ENCODE peak calls at places on chromosomes 13 and 19, in eight cellular contexts. I, E, D, C, M, V, Q and Y are unnamed samples.

GRCh38 chr13:37058801-37059135 is 720 bp downstream of the SUPT20H start:
- DNase-seq in Q (peak; percentile 35), D (no peak), M (no peak), I (peak; percentile 33), V (peak; percentile 30), E (no peak), C (peak; percentile 32), Y (no peak)

GRCh38 chr13:113584205-113584869 is at the start of gene TFDP1:
- DNase-seq in C (peak; percentile 87), E (peak; percentile 90), D (no peak), V (peak; percentile 41), Q (peak; percentile 93), I (peak; percentile 87), M (no peak), Y (peak; percentile 79)

GRCh38 chr19:48513289-48514122 is 1.9 kb upstream of the LMTK3 start:
- DNase-seq in D (no peak), Q (peak; percentile 81), V (peak; percentile 70), C (peak; percentile 81), I (peak; percentile 72), M (no peak), E (peak; percentile 82), Y (peak; percentile 64)

GRCh38 chr19:45477713-45478453 is 10.1 kb downstream of the FOSB start:
- DNase-seq in C (no peak), D (no peak), Q (no peak), V (peak; percentile 33), E (no peak), M (no peak), I (no peak), Y (no peak)

GRCh38 chr19:33147538-33147937 is 15.6 kb downstream of the WDR88 start:
- DNase-seq in M (no peak), V (no peak), Q (no peak), D (no peak), I (no peak), C (no peak), E (no peak), Y (no peak)

GRCh38 chr19:17538684-17539287 is 16.7 kb upstream of the COLGALT1 start:
- DNase-seq in D (no peak), E (no peak), I (no peak), C (no peak), V (no peak), M (no peak), Q (no peak), Y (no peak)

GRCh38 chr13:27018230-27018875 is 153.3 kb downstream of the USP12 start:
- DNase-seq in E (no peak), V (no peak), D (no peak), C (no peak), M (no peak), Q (no peak), I (no peak), Y (no peak)

GRCh38 chr19:18233224-18233825 is 7.1 kb upstream of the PDE4C start:
- DNase-seq in V (peak; percentile 35), I (peak; percentile 96), M (no peak), Q (peak; percentile 56), D (no peak), C (peak; percentile 80), E (peak; percentile 82), Y (peak; percentile 39)

GRCh38 chr19:35468637-35469036 is 20.6 kb downstream of the FFAR2 start:
- DNase-seq in E (peak; percentile 74), D (peak; percentile 34), V (peak; percentile 56), C (peak; percentile 24), M (no peak), I (peak; percentile 28), Q (peak; percentile 73), Y (no peak)

GRCh38 chr19:3142292-3142670 is 6.4 kb downstream of the GNA15 start:
- DNase-seq in V (no peak), I (no peak), C (no peak), D (no peak), E (no peak), M (no peak), Q (no peak), Y (peak; percentile 87)

GRCh38 chr13:114135731-114136171 is 3.3 kb upstream of the RASA3 start:
- DNase-seq in Q (no peak), V (no peak), C (no peak), E (peak; percentile 36), I (no peak), D (no peak), M (no peak), Y (no peak)

GRCh38 chr19:30883071-30883470 is 466.2 kb downstream of the TSHZ3 start:
- DNase-seq in E (no peak), D (no peak), I (no peak), M (no peak), Q (no peak), C (no peak), V (no peak), Y (no peak)

GRCh38 chr13:105972811-105973590 is 562.5 kb downstream of the EFNB2 start:
- DNase-seq in Q (no peak), E (no peak), C (no peak), V (no peak), D (no peak), I (no peak), M (no peak), Y (no peak)

GRCh38 chr19:42276284-42276683 is 7.2 kb downstream of the CIC start:
- DNase-seq in C (no peak), E (no peak), M (no peak), V (no peak), Q (no peak), I (no peak), D (no peak), Y (no peak)

GRCh38 chr19:6519289-6519688 is 11.5 kb upstream of the TNFSF9 start:
- DNase-seq in V (no peak), C (no peak), E (no peak), I (no peak), D (no peak), Q (no peak), M (peak; percentile 52), Y (peak; percentile 61)

GRCh38 chr13:93951153-93951552 is 528.3 kb downstream of the DCT start:
- DNase-seq in I (no peak), C (no peak), E (no peak), Q (no peak), M (no peak), V (no peak), D (no peak), Y (peak; percentile 26)

GRCh38 chr13:45258339-45258685 is 57.5 kb upstream of the KCTD4 start:
- DNase-seq in E (no peak), Q (no peak), V (no peak), M (no peak), C (no peak), D (no peak), I (no peak), Y (no peak)

GRCh38 chr13:98206946-98207345 is 29.9 kb upstream of the RNF113B start:
- DNase-seq in C (no peak), Q (no peak), D (no peak), I (no peak), V (no peak), E (no peak), M (peak; percentile 93), Y (peak; percentile 99)

GRCh38 chr19:40542197-40542859 is 34.3 kb upstream of the SHKBP1 start:
- DNase-seq in I (no peak), V (no peak), E (peak; percentile 80), D (no peak), Q (peak; percentile 98), M (no peak), C (no peak), Y (peak; percentile 60)

GRCh38 chr19:10797541-10798256 is 38.3 kb downstream of the TMED1 start:
- DNase-seq in D (peak; percentile 62), E (no peak), I (no peak), C (no peak), V (peak; percentile 62), M (no peak), Q (no peak), Y (no peak)

GRCh38 chr13:95404141-95404882 is 103.1 kb upstream of the ABCC4 start:
- DNase-seq in C (peak; percentile 83), Q (peak; percentile 83), V (peak; percentile 65), M (peak; percentile 28), I (peak; percentile 85), D (peak; percentile 44), E (peak; percentile 88), Y (peak; percentile 73)

GRCh38 chr19:9009935-9010651 is at the start of gene MUC16:
- DNase-seq in Q (no peak), I (no peak), D (no peak), C (no peak), M (no peak), V (no peak), E (no peak), Y (no peak)

GRCh38 chr13:98842074-98842473 is 89.6 kb upstream of the SLC15A1 start:
- DNase-seq in M (no peak), E (no peak), Q (no peak), C (no peak), V (no peak), I (no peak), D (no peak), Y (no peak)

GRCh38 chr19:55118401-55118991 is 1.1 kb upstream of the PPP1R12C start:
- DNase-seq in M (no peak), D (no peak), I (peak; percentile 57), C (peak; percentile 50), V (no peak), Q (no peak), E (peak; percentile 77), Y (no peak)

GRCh38 chr19:35170359-35171061 is 16.0 kb downstream of the FXYD5 start:
- DNase-seq in V (no peak), D (no peak), C (no peak), E (peak; percentile 57), I (no peak), Q (no peak), M (no peak), Y (no peak)

GRCh38 chr19:30968210-30968609 is 381.0 kb downstream of the TSHZ3 start:
- DNase-seq in M (no peak), D (no peak), E (no peak), I (no peak), V (no peak), Q (no peak), C (peak; percentile 34), Y (no peak)

GRCh38 chr19:38786572-38787265 is 2.3 kb upstream of the LGALS7B start:
- DNase-seq in E (no peak), I (no peak), Q (no peak), V (no peak), C (no peak), D (no peak), M (no peak), Y (no peak)

GRCh38 chr19:4705413-4706131 is 18.1 kb downstream of the DPP9 start:
- DNase-seq in V (no peak), M (no peak), E (no peak), I (no peak), Q (no peak), D (no peak), C (no peak), Y (no peak)

GRCh38 chr19:13790354-13790753 is 4.9 kb upstream of the ZSWIM4 start:
- DNase-seq in E (no peak), D (no peak), V (no peak), C (no peak), M (no peak), I (no peak), Q (no peak), Y (no peak)

GRCh38 chr13:39599842-39600241 is 3.2 kb downstream of the LHFPL6 start:
- DNase-seq in V (no peak), E (no peak), C (no peak), D (no peak), Q (no peak), M (no peak), I (no peak), Y (peak; percentile 33)